ENCODE peak calls at places on chromosomes 16 and 17, in four cellular contexts. One of them, this sample, is unnamed.

GRCh38 chr16:47079883-47080282 is 63.9 kb downstream of the NETO2 start:
- DNase-seq in smooth muscle cell of the brain vasculature: no peak
- DNase-seq in ELF-1: no peak
- DNase-seq in PC-3: no peak
- DNase-seq in this sample: no peak

GRCh38 chr17:28644782-28645575 is at the start of gene BLTP2:
- DNase-seq in smooth muscle cell of the brain vasculature: peak; percentile 77
- DNase-seq in ELF-1: peak; percentile 93
- DNase-seq in PC-3: peak; percentile 90
- DNase-seq in this sample: peak; percentile 94

GRCh38 chr16:1724491-1724890 is 18.5 kb downstream of the MAPK8IP3 start:
- DNase-seq in smooth muscle cell of the brain vasculature: no peak
- DNase-seq in PC-3: no peak
- DNase-seq in ELF-1: no peak
- DNase-seq in this sample: no peak

GRCh38 chr16:82056550-82056896 is 21.5 kb downstream of the HSD17B2 start:
- DNase-seq in smooth muscle cell of the brain vasculature: no peak
- DNase-seq in ELF-1: no peak
- DNase-seq in PC-3: no peak
- DNase-seq in this sample: no peak

GRCh38 chr16:70679653-70680494 is 6.0 kb downstream of the MTSS2 start:
- DNase-seq in smooth muscle cell of the brain vasculature: no peak
- DNase-seq in PC-3: no peak
- DNase-seq in ELF-1: peak; percentile 57
- DNase-seq in this sample: no peak

GRCh38 chr17:79749156-79749815 is 18.5 kb downstream of the ENPP7 start:
- DNase-seq in smooth muscle cell of the brain vasculature: no peak
- DNase-seq in ELF-1: no peak
- DNase-seq in PC-3: peak; percentile 76
- DNase-seq in this sample: no peak

GRCh38 chr16:4798456-4798855 is 3.3 kb downstream of the SMIM22 start:
- DNase-seq in ELF-1: no peak
- DNase-seq in smooth muscle cell of the brain vasculature: no peak
- DNase-seq in PC-3: no peak
- DNase-seq in this sample: no peak

GRCh38 chr16:70746708-70747424 is 54.1 kb downstream of the VAC14 start:
- DNase-seq in smooth muscle cell of the brain vasculature: no peak
- DNase-seq in PC-3: peak; percentile 94
- DNase-seq in ELF-1: no peak
- DNase-seq in this sample: peak; percentile 74

GRCh38 chr17:63665527-63666214 is 34.3 kb downstream of the LIMD2 start:
- DNase-seq in ELF-1: no peak
- DNase-seq in smooth muscle cell of the brain vasculature: no peak
- DNase-seq in PC-3: no peak
- DNase-seq in this sample: no peak

GRCh38 chr17:10295728-10296343 is 77.0 kb downstream of the MYH13 start:
- DNase-seq in smooth muscle cell of the brain vasculature: peak; percentile 3
- DNase-seq in PC-3: peak; percentile 61
- DNase-seq in ELF-1: peak; percentile 73
- DNase-seq in this sample: peak; percentile 65

GRCh38 chr16:15535772-15536171 is 101.4 kb downstream of the BMERB1 start:
- DNase-seq in PC-3: no peak
- DNase-seq in ELF-1: no peak
- DNase-seq in smooth muscle cell of the brain vasculature: no peak
- DNase-seq in this sample: no peak

GRCh38 chr17:28371245-28372202 is at the start of gene SARM1:
- DNase-seq in smooth muscle cell of the brain vasculature: peak; percentile 65
- DNase-seq in PC-3: no peak
- DNase-seq in ELF-1: peak; percentile 96
- DNase-seq in this sample: peak; percentile 85

GRCh38 chr16:58272855-58273254 is 22.0 kb downstream of the PRSS54 start:
- DNase-seq in ELF-1: no peak
- DNase-seq in smooth muscle cell of the brain vasculature: no peak
- DNase-seq in PC-3: no peak
- DNase-seq in this sample: no peak

GRCh38 chr17:37368577-37368976 is 7.2 kb upstream of the C17orf78 start:
- DNase-seq in ELF-1: no peak
- DNase-seq in PC-3: no peak
- DNase-seq in smooth muscle cell of the brain vasculature: no peak
- DNase-seq in this sample: peak; percentile 29

GRCh38 chr16:87698241-87698640 is 67.5 kb downstream of the KLHDC4 start:
- DNase-seq in ELF-1: no peak
- DNase-seq in PC-3: no peak
- DNase-seq in smooth muscle cell of the brain vasculature: no peak
- DNase-seq in this sample: no peak

GRCh38 chr16:84159006-84159405 is 13.9 kb downstream of the DNAAF1 start:
- DNase-seq in smooth muscle cell of the brain vasculature: no peak
- DNase-seq in PC-3: no peak
- DNase-seq in ELF-1: no peak
- DNase-seq in this sample: no peak

GRCh38 chr16:10256855-10257641 is 74.8 kb upstream of the GRIN2A start:
- DNase-seq in PC-3: peak; percentile 8
- DNase-seq in smooth muscle cell of the brain vasculature: no peak
- DNase-seq in ELF-1: peak; percentile 70
- DNase-seq in this sample: peak; percentile 30

GRCh38 chr17:17119533-17119932 is 77.3 kb downstream of the MPRIP start:
- DNase-seq in smooth muscle cell of the brain vasculature: no peak
- DNase-seq in ELF-1: no peak
- DNase-seq in PC-3: peak; percentile 66
- DNase-seq in this sample: no peak

GRCh38 chr17:43449470-43450202 is 34.1 kb upstream of the DHX8 start:
- DNase-seq in ELF-1: no peak
- DNase-seq in smooth muscle cell of the brain vasculature: no peak
- DNase-seq in PC-3: no peak
- DNase-seq in this sample: no peak

GRCh38 chr17:30576326-30576861 is 99.2 kb downstream of the GOSR1 start:
- DNase-seq in smooth muscle cell of the brain vasculature: no peak
- DNase-seq in PC-3: no peak
- DNase-seq in ELF-1: no peak
- DNase-seq in this sample: no peak

GRCh38 chr16:22373662-22374310 is 633 bp downstream of the CDR2 start:
- DNase-seq in smooth muscle cell of the brain vasculature: no peak
- DNase-seq in PC-3: no peak
- DNase-seq in ELF-1: peak; percentile 60
- DNase-seq in this sample: peak; percentile 33

GRCh38 chr16:84976644-84977400 is 34.5 kb downstream of the ZDHHC7 start:
- DNase-seq in PC-3: no peak
- DNase-seq in ELF-1: no peak
- DNase-seq in smooth muscle cell of the brain vasculature: no peak
- DNase-seq in this sample: no peak